ENCODE peak calls at places on chromosomes 4 and X, in six cellular contexts. H is activated effector memory CD4-positive, alpha-beta T cell treated with Interleukin-2 at 50 U/mL for 16 hours; E is fibroblast of mammary gland; V is stimulated activated CD8-positive, alpha-beta memory T cell treated with anti-CD3 and anti-CD28 coated beads, Interleukin-2, amount 100 ng/mL, for 48 hours; D is EH; X is psoas muscle. B is an unnamed sample.

GRCh38 chrX:100812216-100813158 is 7.7 kb upstream of the CSTF2 start:
- DNase-seq in H (no peak), V (no peak), D (no peak), E (no peak), X (no peak), B (no peak)

GRCh38 chr4:38865445-38865844 is 2.2 kb upstream of the FAM114A1 start:
- DNase-seq in D (no peak), X (no peak), V (no peak), H (no peak), E (no peak), B (no peak)

GRCh38 chr4:157143365-157143764 is 67.4 kb downstream of the GLRB start:
- DNase-seq in E (peak; percentile 54), H (no peak), D (no peak), X (no peak), V (no peak), B (no peak)

GRCh38 chrX:73615022-73615421 is 52.0 kb downstream of the CHIC1 start:
- DNase-seq in H (no peak), E (no peak), D (no peak), X (no peak), V (no peak), B (no peak)

GRCh38 chr4:159175165-159175988 is 72.5 kb downstream of the RAPGEF2 start:
- DNase-seq in H (peak; percentile 31), E (peak; percentile 90), D (peak; percentile 94), X (peak; percentile 62), V (peak; percentile 10), B (peak; percentile 5)

GRCh38 chr4:45172636-45173035 is 446.3 kb upstream of the GNPDA2 start:
- DNase-seq in D (no peak), X (no peak), E (no peak), H (no peak), V (no peak), B (no peak)

GRCh38 chr4:749771-750666 is 44.4 kb downstream of the PCGF3 start:
- DNase-seq in X (peak; percentile 49), D (peak; percentile 34), H (no peak), E (peak; percentile 89), V (no peak), B (no peak)

GRCh38 chr4:8730159-8730558 is 137.6 kb downstream of the CPZ start:
- DNase-seq in X (peak; percentile 22), V (no peak), D (no peak), E (no peak), H (no peak), B (no peak)

GRCh38 chrX:45889471-45889870 is 655.8 kb downstream of the ZNF674 start:
- DNase-seq in H (no peak), D (peak; percentile 71), E (peak; percentile 68), V (no peak), X (no peak), B (no peak)

GRCh38 chrX:34382416-34382815 is 250.3 kb upstream of the FAM47A start:
- DNase-seq in D (peak; percentile 89), X (no peak), H (no peak), V (no peak), E (peak; percentile 78), B (no peak)